ENCODE peak calls at places on chromosomes 16 and 17, in six cellular contexts. Z is breast epithelium, S is prostate gland, B is transverse colon, T is sigmoid colon, V is K562. Y is an unnamed sample. For H3K4me1, the result is how much of the 10 kb centered on the place peaks cover.

GRCh38 chr16:86576591-86577313 is 1.6 kb upstream of the FOXL1 start:
- DNase-seq in S (no peak), T (no peak), V (no peak), B (no peak), Z (no peak), Y (no peak)

GRCh38 chr17:61130320-61130719 is 269.3 kb upstream of the TBX2 start:
- DNase-seq in S (no peak), Z (no peak), V (no peak), T (no peak), B (no peak), Y (no peak)

GRCh38 chr16:19774024-19774423 is 56.0 kb downstream of the IQCK start:
- DNase-seq in B (no peak), Z (no peak), V (no peak), T (no peak), S (no peak), Y (no peak)

GRCh38 chr17:64128787-64129514 is 993 bp downstream of the ERN1 start:
- DNase-seq in S (peak), T (peak), Z (peak), B (peak), V (peak), Y (no peak)

GRCh38 chr17:77287432-77288068 is 146.8 kb downstream of the SEC14L1 start:
- DNase-seq in Z (peak), B (peak), V (no peak), T (peak), S (peak), Y (no peak)

GRCh38 chr16:20051147-20051546 is 22.5 kb downstream of the GPR139 start:
- DNase-seq in T (no peak), S (no peak), Z (no peak), V (no peak), B (no peak), Y (no peak)

GRCh38 chr17:15262291-15263205 is 2.6 kb downstream of the PMP22 start:
- DNase-seq in S (peak), B (peak), V (peak), T (peak), Z (peak), Y (peak)

GRCh38 chr17:8004899-8005298 is 2.5 kb downstream of the GUCY2D start:
- DNase-seq in B (no peak), T (peak), V (no peak), Z (no peak), S (no peak), Y (no peak)

GRCh38 chr17:64780096-64781012 is 118.2 kb upstream of the SMURF2 start:
- DNase-seq in T (no peak), S (peak), B (peak), V (no peak), Z (peak), Y (peak)

GRCh38 chr16:84832488-84833141 is 12.8 kb downstream of the CRISPLD2 start:
- DNase-seq in V (no peak), T (peak), B (peak), S (peak), Z (peak), Y (no peak)

GRCh38 chr16:50467943-50468748 is 80.0 kb upstream of the NKD1 start:
- DNase-seq in T (peak), Z (no peak), V (peak), B (peak), S (no peak), Y (peak)

GRCh38 chr17:45905812-45906211 is 11.5 kb downstream of the MAPT start:
- DNase-seq in S (no peak), Z (no peak), B (no peak), T (no peak), V (no peak), Y (no peak)

GRCh38 chr16:74627506-74628220 is 20.7 kb upstream of the GLG1 start:
- DNase-seq in B (no peak), V (no peak), T (no peak), S (no peak), Z (no peak), Y (no peak)

GRCh38 chr16:50721549-50722409 is 20.1 kb upstream of the CYLD start:
- DNase-seq in Z (no peak), S (no peak), B (no peak), V (no peak), T (peak), Y (peak)

GRCh38 chr16:53089434-53090270 is 34.9 kb downstream of the CHD9 start:
- DNase-seq in V (no peak), S (peak), T (peak), Z (peak), B (no peak), Y (no peak)

GRCh38 chr16:48542020-48542473 is 67.9 kb downstream of the N4BP1 start:
- DNase-seq in V (no peak), Z (peak), T (peak), B (peak), S (peak), Y (peak)

GRCh38 chr17:21368545-21369246 is 7.5 kb upstream of the KCNJ12 start:
- DNase-seq in Z (no peak), T (no peak), V (no peak), S (no peak), B (no peak), Y (no peak)

GRCh38 chr16:89422527-89422904 is 67.8 kb downstream of the ANKRD11 start:
- DNase-seq in Z (no peak), S (no peak), B (no peak), V (no peak), T (no peak), Y (no peak)

GRCh38 chr16:51924744-51925143 is 622.2 kb downstream of the TOX3 start:
- DNase-seq in S (no peak), T (no peak), V (no peak), B (no peak), Z (no peak), Y (no peak)

GRCh38 chr17:50585893-50586292 is 25.4 kb downstream of the CACNA1G start:
- DNase-seq in T (no peak), Z (no peak), V (no peak), B (no peak), S (no peak), Y (peak)

GRCh38 chr16:73369841-73370240 is 321.9 kb upstream of the ZFHX3 start:
- DNase-seq in B (no peak), S (no peak), T (no peak), Z (no peak), V (no peak), Y (no peak)

GRCh38 chr16:76222087-76222486 is 55.1 kb upstream of the CNTNAP4 start:
- DNase-seq in V (no peak), S (no peak), Z (no peak), T (no peak), B (no peak), Y (no peak)

GRCh38 chr17:1724351-1724868 is at the start of gene WDR81:
- DNase-seq in V (peak), S (peak), B (peak), Z (peak), T (peak), Y (peak)
- TF ChIP-seq POLR2AphosphoS5 in V (no peak), S (peak), B (peak), Z (peak), T (peak), Y (peak)

GRCh38 chr17:9571201-9571600 is 4.4 kb downstream of the STX8 start:
- DNase-seq in V (no peak), Z (no peak), S (no peak), T (no peak), B (no peak), Y (no peak)

GRCh38 chr17:9577402-9577709 is 914 bp downstream of the CFAP52 start:
- DNase-seq in S (no peak), B (no peak), Z (no peak), V (no peak), T (no peak), Y (no peak)

GRCh38 chr17:9576521-9577401 is at the start of gene CFAP52:
- DNase-seq in Z (peak), S (peak), B (peak), V (peak), T (peak), Y (peak)

DNA sequence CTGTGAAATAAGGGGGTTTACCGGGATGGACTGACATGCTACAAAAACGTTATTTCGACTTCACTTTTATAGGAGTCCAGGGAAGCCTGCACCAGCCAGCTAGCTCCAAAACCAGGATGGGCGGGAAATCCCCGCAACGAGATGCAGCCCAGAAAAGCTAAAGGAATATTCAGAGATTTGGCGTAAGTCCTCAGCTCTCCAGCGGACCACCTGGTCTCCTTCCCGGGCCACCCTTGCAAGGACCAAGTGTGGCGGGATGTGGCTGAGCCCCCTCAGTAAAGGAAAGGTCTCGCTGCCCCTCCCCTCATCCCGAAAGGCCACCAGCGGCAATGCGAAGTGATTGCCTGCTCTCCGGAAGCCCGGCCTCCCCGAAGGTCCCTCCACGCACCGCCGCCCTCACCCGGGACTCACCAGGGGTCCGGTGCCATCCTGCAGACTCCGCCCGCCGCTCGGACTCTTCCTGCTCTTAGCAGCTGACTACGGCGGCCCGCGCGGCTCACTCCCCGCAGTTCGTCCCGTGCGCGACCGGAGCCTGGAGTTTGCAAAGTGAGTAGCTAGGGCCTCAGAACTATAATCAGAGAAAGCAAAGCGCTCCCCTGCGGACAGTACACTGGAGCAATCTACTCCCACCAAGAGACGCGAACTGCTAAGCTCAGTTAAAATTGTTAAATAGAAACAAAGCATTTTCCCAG is at the start of gene STX8:
- DNase-seq in B (peak), T (peak), S (peak), V (peak), Z (peak), Y (peak)
- TF ChIP-seq POLR2A in B (peak), T (no peak), S (no peak), V (no peak), Z (no peak), Y (no peak)

GRCh38 chr17:2059837-2060658 is 5.1 kb downstream of the HIC1 start:
- DNase-seq in S (no peak), Z (no peak), V (no peak), T (no peak), B (no peak), Y (no peak)

GRCh38 chr17:2059125-2059836 is 4.4 kb downstream of the HIC1 start:
- DNase-seq in Z (no peak), B (no peak), T (peak), S (no peak), V (no peak), Y (peak)

GRCh38 chr17:2061441-2061797 is 6.5 kb downstream of the HIC1 start:
- DNase-seq in Z (no peak), T (no peak), S (no peak), V (no peak), B (no peak), Y (no peak)

GRCh38 chr17:2062571-2063183 is 7.8 kb downstream of the HIC1 start:
- DNase-seq in S (no peak), B (no peak), Z (no peak), T (peak), V (peak), Y (no peak)

DNA sequence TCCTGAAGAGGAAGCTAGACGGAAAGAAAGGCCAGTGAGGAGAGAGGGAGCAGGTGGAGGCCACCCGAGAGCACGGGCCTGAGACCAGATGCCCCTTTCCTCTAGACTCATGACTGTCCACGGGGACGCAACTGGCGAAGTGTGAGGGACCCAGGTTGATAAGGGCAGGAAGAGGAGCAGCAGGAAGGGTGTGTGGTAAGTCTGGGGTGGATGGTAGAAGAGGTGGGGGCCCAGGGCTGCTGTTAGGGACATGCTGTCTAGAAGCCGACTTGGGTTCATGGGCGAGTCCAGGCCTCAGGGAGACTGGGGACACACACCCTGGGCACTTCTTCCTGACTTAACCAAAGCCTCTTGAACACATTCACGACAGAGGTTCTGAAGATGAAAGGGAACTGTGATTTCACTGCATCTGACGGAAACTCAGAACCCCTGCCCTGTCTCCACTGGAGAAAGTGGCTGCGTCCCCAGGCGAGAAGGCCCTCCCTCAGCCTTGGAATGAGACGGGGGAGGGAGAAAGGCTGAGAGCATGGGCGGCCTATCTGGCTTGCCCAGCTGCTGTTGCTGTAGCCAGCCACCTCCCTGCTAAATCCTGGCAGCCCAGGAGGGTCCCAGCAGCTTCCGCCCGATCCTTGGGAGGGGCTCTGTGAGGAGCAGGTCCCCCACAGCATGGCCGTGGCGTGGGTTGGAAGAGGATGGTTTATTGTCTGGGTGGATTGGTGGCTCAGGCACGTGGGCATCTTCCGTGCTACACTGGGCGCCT is 6.0 kb downstream of the HIC1 start:
- DNase-seq in V (no peak), B (no peak), T (no peak), S (no peak), Z (no peak), Y (no peak)
- H3K4me1 ChIP-seq in V (under half), B (under half), T (half or more), S (under half), Z (under half), Y (half or more)

DNA sequence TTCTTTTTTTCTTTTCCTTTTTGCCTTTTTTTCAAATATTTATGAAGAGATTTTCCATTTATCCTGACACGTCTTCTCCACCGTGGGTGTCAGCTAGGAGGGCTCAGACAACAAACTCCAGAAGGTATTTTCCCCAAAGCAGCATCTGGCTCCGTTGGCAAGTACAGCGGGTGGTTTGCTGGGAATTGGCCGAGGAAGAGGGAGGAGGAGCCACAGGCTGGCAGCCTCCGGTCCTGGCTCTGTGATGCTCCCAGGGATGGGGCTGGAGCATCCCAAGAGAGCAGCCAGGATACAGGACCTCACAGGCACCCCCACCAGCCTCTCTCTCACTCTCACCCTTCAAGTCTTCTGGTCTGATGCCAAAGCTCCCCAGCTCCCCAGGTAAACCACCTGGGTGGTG is 10.8 kb upstream of the CACNG4 start:
- DNase-seq in V (no peak), S (peak), B (no peak), Z (peak), T (no peak), Y (no peak)
- TF ChIP-seq POLR2AphosphoS5 in V (no peak), S (peak), B (no peak), Z (no peak), T (peak), Y (no peak)